ENCODE peak calls at places on chromosomes 4 and X, in eight cellular contexts. D is psoas muscle, X is IMR-90, O is pancreas, L is sciatic nerve, U is omental fat pad, H is T-helper 17 cell, R is gastroesophageal sphincter. K is an unnamed sample.

GRCh38 chr4:71713611-71714203 is 70.2 kb downstream of the GC start:
- ATAC-seq in R (no peak), O (peak), H (peak), L (peak), U (no peak), D (no peak), X (peak), K (no peak)

GRCh38 chr4:106551724-106552123 is 183.1 kb upstream of the GIMD1 start:
- ATAC-seq in R (no peak), D (no peak), H (no peak), O (no peak), X (no peak), U (no peak), L (no peak), K (no peak)

GRCh38 chr4:94924566-94924965 is 166.8 kb downstream of the BMPR1B start:
- ATAC-seq in H (no peak), D (no peak), O (no peak), X (no peak), L (no peak), R (no peak), U (no peak), K (no peak)

GRCh38 chr4:17323619-17324400 is 188.1 kb downstream of the QDPR start:
- ATAC-seq in X (peak), L (peak), H (no peak), U (no peak), R (no peak), O (no peak), D (no peak), K (no peak)

GRCh38 chr4:108018038-108018883 is 28.6 kb downstream of the HADH start:
- ATAC-seq in H (peak), U (peak), D (peak), R (peak), L (peak), X (peak), O (peak), K (no peak)

GRCh38 chr4:2402453-2402852 is 16.0 kb downstream of the ZFYVE28 start:
- ATAC-seq in O (no peak), R (no peak), X (no peak), U (no peak), L (peak), D (peak), H (peak), K (no peak)

GRCh38 chrX:101369687-101370086 is 16.3 kb downstream of the BTK start:
- ATAC-seq in O (no peak), H (no peak), R (no peak), L (no peak), X (no peak), D (no peak), U (no peak), K (no peak)

GRCh38 chrX:110087485-110088356 is 84.8 kb downstream of the TMEM164 start:
- ATAC-seq in O (peak), R (no peak), X (peak), H (no peak), L (no peak), D (peak), U (peak), K (no peak)

GRCh38 chrX:38313190-38313589 is 14.1 kb downstream of the RPGR start:
- ATAC-seq in O (no peak), H (no peak), L (no peak), D (no peak), R (no peak), U (no peak), X (peak), K (no peak)

GRCh38 chr4:82123934-82124333 is 249.9 kb downstream of the HNRNPD start:
- ATAC-seq in X (no peak), H (no peak), R (no peak), U (no peak), D (no peak), L (no peak), O (no peak), K (no peak)

GRCh38 chr4:38943355-38943754 is 75.7 kb downstream of the FAM114A1 start:
- ATAC-seq in L (no peak), U (no peak), X (peak), R (peak), O (peak), H (no peak), D (peak), K (no peak)

GRCh38 chr4:93407493-93408275 is 420.9 kb upstream of the ATOH1 start:
- ATAC-seq in L (no peak), U (no peak), X (no peak), O (no peak), H (no peak), R (no peak), D (no peak), K (no peak)